ENCODE peak calls at places on chromosomes 6 and 20, in seven cellular contexts. Q is neuronal stem cell, E is glutamatergic neuron, U is hippocampal formation, O is kidney, G is anterior cingulate cortex, J is endodermal cell. A is an unnamed sample.

GRCh38 chr6:109229536-109229935 is 134.2 kb downstream of the CEP57L1 start:
- DNase-seq in Q (no peak), E (no peak), U (no peak), O (no peak), G (no peak), J (no peak), A (peak)

GRCh38 chr6:101851911-101852310 is 458.4 kb downstream of the GRIK2 start:
- DNase-seq in Q (no peak), E (no peak), U (no peak), O (no peak), G (no peak), J (no peak), A (no peak)

GRCh38 chr6:14818422-14818884 is 427.4 kb upstream of the JARID2 start:
- DNase-seq in Q (no peak), E (no peak), U (no peak), O (no peak), G (no peak), J (no peak), A (no peak)

GRCh38 chr6:134082191-134082590 is 29.8 kb upstream of the SLC2A12 start:
- DNase-seq in Q (no peak), E (no peak), U (no peak), O (no peak), G (no peak), J (no peak), A (no peak)

GRCh38 chr20:47380481-47380880 is 24.0 kb upstream of the ZMYND8 start:
- DNase-seq in Q (no peak), E (no peak), U (no peak), O (no peak), G (no peak), J (no peak), A (peak)

GRCh38 chr6:97440590-97441176 is 157.7 kb upstream of the MMS22L start:
- DNase-seq in Q (peak), E (peak), U (peak), O (no peak), G (peak), J (peak), A (peak)

GRCh38 chr6:68651018-68651985 is 16.2 kb downstream of the ADGRB3 start:
- DNase-seq in Q (no peak), E (no peak), U (no peak), O (no peak), G (no peak), J (no peak), A (no peak)

GRCh38 chr6:151379933-151380847 is 11.2 kb downstream of the ZBTB2 start:
- DNase-seq in Q (no peak), E (no peak), U (no peak), O (no peak), G (no peak), J (peak), A (no peak)

GRCh38 chr6:109300874-109301273 is 81.4 kb downstream of the CD164 start:
- DNase-seq in Q (no peak), E (no peak), U (no peak), O (no peak), G (no peak), J (no peak), A (no peak)

GRCh38 chr6:90523779-90524310 is 63.0 kb downstream of the MAP3K7 start:
- DNase-seq in Q (no peak), E (no peak), U (no peak), O (no peak), G (no peak), J (no peak), A (no peak)

GRCh38 chr6:144468709-144469108 is 183.6 kb downstream of the UTRN start:
- DNase-seq in Q (no peak), E (no peak), U (no peak), O (no peak), G (no peak), J (no peak), A (no peak)

GRCh38 chr6:45586216-45587171 is 208.8 kb upstream of the SUPT3H start:
- DNase-seq in Q (no peak), E (no peak), U (no peak), O (peak), G (no peak), J (peak), A (no peak)

GRCh38 chr6:35496851-35497570 is at the start of gene TEAD3:
- DNase-seq in Q (peak), E (peak), U (no peak), O (peak), G (no peak), J (peak), A (peak)

A was measured in A549.